ENCODE peak calls at places on chromosomes 5 and 9, in nine cellular contexts. One of them, this sample, is unnamed.
A peak's percentile ranks its signal among the peaks of the same experiment; 100 is the strongest.

GRCh38 chr9:36158122-36158521 is 11.1 kb upstream of the CCIN start:
- DNase-seq in activated naive CD4-positive, alpha-beta T cell treated with anti-CD3 and anti-CD28 coated beads for 36 hours: no peak
- DNase-seq in CD4-positive, alpha-beta T cell: no peak
- DNase-seq in NCI-H1105: no peak
- DNase-seq in kidney glomerular epithelial cell: no peak
- DNase-seq in fibroblast of lung: peak; percentile 35
- DNase-seq in activated CD4-positive, alpha-beta T cell treated with anti-CD3 and anti-CD28 coated beads, Interleukin-2, amount 50 U/mL, for 1 hour: no peak
- DNase-seq in heart right ventricle: no peak
- DNase-seq in ELR: no peak
- DNase-seq in this sample: no peak

GRCh38 chr5:34059997-34060396 is 17.0 kb upstream of the C1QTNF3 start:
- DNase-seq in activated naive CD4-positive, alpha-beta T cell treated with anti-CD3 and anti-CD28 coated beads for 36 hours: no peak
- DNase-seq in activated CD4-positive, alpha-beta T cell treated with anti-CD3 and anti-CD28 coated beads, Interleukin-2, amount 50 U/mL, for 1 hour: no peak
- DNase-seq in fibroblast of lung: no peak
- DNase-seq in CD4-positive, alpha-beta T cell: no peak
- DNase-seq in kidney glomerular epithelial cell: no peak
- DNase-seq in heart right ventricle: no peak
- DNase-seq in ELR: no peak
- DNase-seq in NCI-H1105: no peak
- DNase-seq in this sample: no peak

GRCh38 chr5:139690385-139691274 is 42.5 kb downstream of the CXXC5 start:
- DNase-seq in kidney glomerular epithelial cell: no peak
- DNase-seq in activated CD4-positive, alpha-beta T cell treated with anti-CD3 and anti-CD28 coated beads, Interleukin-2, amount 50 U/mL, for 1 hour: no peak
- DNase-seq in activated naive CD4-positive, alpha-beta T cell treated with anti-CD3 and anti-CD28 coated beads for 36 hours: no peak
- DNase-seq in ELR: peak; percentile 63
- DNase-seq in heart right ventricle: no peak
- DNase-seq in NCI-H1105: no peak
- DNase-seq in CD4-positive, alpha-beta T cell: no peak
- DNase-seq in fibroblast of lung: peak; percentile 77
- DNase-seq in this sample: no peak

GRCh38 chr5:449151-449550 is 6.2 kb downstream of the EXOC3 start:
- DNase-seq in ELR: no peak
- DNase-seq in heart right ventricle: no peak
- DNase-seq in fibroblast of lung: no peak
- DNase-seq in activated naive CD4-positive, alpha-beta T cell treated with anti-CD3 and anti-CD28 coated beads for 36 hours: no peak
- DNase-seq in activated CD4-positive, alpha-beta T cell treated with anti-CD3 and anti-CD28 coated beads, Interleukin-2, amount 50 U/mL, for 1 hour: no peak
- DNase-seq in kidney glomerular epithelial cell: no peak
- DNase-seq in NCI-H1105: no peak
- DNase-seq in CD4-positive, alpha-beta T cell: no peak
- DNase-seq in this sample: no peak

GRCh38 chr5:22560115-22560514 is 293.0 kb downstream of the CDH12 start:
- DNase-seq in kidney glomerular epithelial cell: no peak
- DNase-seq in activated CD4-positive, alpha-beta T cell treated with anti-CD3 and anti-CD28 coated beads, Interleukin-2, amount 50 U/mL, for 1 hour: no peak
- DNase-seq in CD4-positive, alpha-beta T cell: no peak
- DNase-seq in NCI-H1105: no peak
- DNase-seq in activated naive CD4-positive, alpha-beta T cell treated with anti-CD3 and anti-CD28 coated beads for 36 hours: no peak
- DNase-seq in ELR: peak; percentile 41
- DNase-seq in heart right ventricle: no peak
- DNase-seq in fibroblast of lung: peak; percentile 82
- DNase-seq in this sample: no peak

GRCh38 chr9:134303601-134304000 is 22.7 kb upstream of the RXRA start:
- DNase-seq in NCI-H1105: no peak
- DNase-seq in kidney glomerular epithelial cell: no peak
- DNase-seq in activated naive CD4-positive, alpha-beta T cell treated with anti-CD3 and anti-CD28 coated beads for 36 hours: no peak
- DNase-seq in heart right ventricle: peak; percentile 5
- DNase-seq in ELR: no peak
- DNase-seq in fibroblast of lung: no peak
- DNase-seq in activated CD4-positive, alpha-beta T cell treated with anti-CD3 and anti-CD28 coated beads, Interleukin-2, amount 50 U/mL, for 1 hour: no peak
- DNase-seq in CD4-positive, alpha-beta T cell: no peak
- DNase-seq in this sample: no peak

GRCh38 chr9:93020785-93021670 is 37.5 kb upstream of the SUSD3 start:
- DNase-seq in ELR: no peak
- DNase-seq in heart right ventricle: no peak
- DNase-seq in CD4-positive, alpha-beta T cell: peak; percentile 32
- DNase-seq in kidney glomerular epithelial cell: no peak
- DNase-seq in activated naive CD4-positive, alpha-beta T cell treated with anti-CD3 and anti-CD28 coated beads for 36 hours: peak; percentile 75
- DNase-seq in fibroblast of lung: peak; percentile 7
- DNase-seq in NCI-H1105: no peak
- DNase-seq in activated CD4-positive, alpha-beta T cell treated with anti-CD3 and anti-CD28 coated beads, Interleukin-2, amount 50 U/mL, for 1 hour: peak; percentile 64
- DNase-seq in this sample: no peak

GRCh38 chr5:94698189-94698588 is 79.7 kb downstream of the SLF1 start:
- DNase-seq in CD4-positive, alpha-beta T cell: no peak
- DNase-seq in activated CD4-positive, alpha-beta T cell treated with anti-CD3 and anti-CD28 coated beads, Interleukin-2, amount 50 U/mL, for 1 hour: no peak
- DNase-seq in heart right ventricle: no peak
- DNase-seq in activated naive CD4-positive, alpha-beta T cell treated with anti-CD3 and anti-CD28 coated beads for 36 hours: no peak
- DNase-seq in NCI-H1105: no peak
- DNase-seq in fibroblast of lung: no peak
- DNase-seq in kidney glomerular epithelial cell: no peak
- DNase-seq in ELR: no peak
- DNase-seq in this sample: no peak

GRCh38 chr5:1748845-1749244 is 50.8 kb downstream of the MRPL36 start:
- DNase-seq in activated CD4-positive, alpha-beta T cell treated with anti-CD3 and anti-CD28 coated beads, Interleukin-2, amount 50 U/mL, for 1 hour: no peak
- DNase-seq in activated naive CD4-positive, alpha-beta T cell treated with anti-CD3 and anti-CD28 coated beads for 36 hours: no peak
- DNase-seq in kidney glomerular epithelial cell: no peak
- DNase-seq in heart right ventricle: no peak
- DNase-seq in NCI-H1105: no peak
- DNase-seq in ELR: no peak
- DNase-seq in fibroblast of lung: no peak
- DNase-seq in CD4-positive, alpha-beta T cell: no peak
- DNase-seq in this sample: no peak

GRCh38 chr5:178526796-178527457 is 63.3 kb downstream of the COL23A1 start:
- DNase-seq in CD4-positive, alpha-beta T cell: no peak
- DNase-seq in activated naive CD4-positive, alpha-beta T cell treated with anti-CD3 and anti-CD28 coated beads for 36 hours: no peak
- DNase-seq in fibroblast of lung: no peak
- DNase-seq in kidney glomerular epithelial cell: no peak
- DNase-seq in activated CD4-positive, alpha-beta T cell treated with anti-CD3 and anti-CD28 coated beads, Interleukin-2, amount 50 U/mL, for 1 hour: no peak
- DNase-seq in heart right ventricle: no peak
- DNase-seq in NCI-H1105: no peak
- DNase-seq in ELR: no peak
- DNase-seq in this sample: no peak

GRCh38 chr9:82148849-82149544 is 160.4 kb downstream of the SPATA31D1 start:
- DNase-seq in activated CD4-positive, alpha-beta T cell treated with anti-CD3 and anti-CD28 coated beads, Interleukin-2, amount 50 U/mL, for 1 hour: no peak
- DNase-seq in activated naive CD4-positive, alpha-beta T cell treated with anti-CD3 and anti-CD28 coated beads for 36 hours: no peak
- DNase-seq in ELR: no peak
- DNase-seq in heart right ventricle: no peak
- DNase-seq in CD4-positive, alpha-beta T cell: no peak
- DNase-seq in kidney glomerular epithelial cell: no peak
- DNase-seq in NCI-H1105: no peak
- DNase-seq in fibroblast of lung: peak; percentile 98
- DNase-seq in this sample: no peak

GRCh38 chr5:14870347-14871083 is 1.1 kb downstream of the ANKH start:
- DNase-seq in NCI-H1105: no peak
- DNase-seq in kidney glomerular epithelial cell: no peak
- DNase-seq in CD4-positive, alpha-beta T cell: peak; percentile 32
- DNase-seq in activated naive CD4-positive, alpha-beta T cell treated with anti-CD3 and anti-CD28 coated beads for 36 hours: peak; percentile 75
- DNase-seq in activated CD4-positive, alpha-beta T cell treated with anti-CD3 and anti-CD28 coated beads, Interleukin-2, amount 50 U/mL, for 1 hour: peak; percentile 78
- DNase-seq in fibroblast of lung: no peak
- DNase-seq in ELR: peak; percentile 20
- DNase-seq in heart right ventricle: peak; percentile 39
- DNase-seq in this sample: peak; percentile 37

GRCh38 chr5:16492398-16493175 is 27.0 kb upstream of the ZNF622 start:
- DNase-seq in heart right ventricle: peak; percentile 34
- DNase-seq in activated naive CD4-positive, alpha-beta T cell treated with anti-CD3 and anti-CD28 coated beads for 36 hours: no peak
- DNase-seq in NCI-H1105: no peak
- DNase-seq in kidney glomerular epithelial cell: peak; percentile 73
- DNase-seq in CD4-positive, alpha-beta T cell: no peak
- DNase-seq in activated CD4-positive, alpha-beta T cell treated with anti-CD3 and anti-CD28 coated beads, Interleukin-2, amount 50 U/mL, for 1 hour: no peak
- DNase-seq in ELR: peak; percentile 74
- DNase-seq in fibroblast of lung: peak; percentile 71
- DNase-seq in this sample: peak; percentile 35

GRCh38 chr5:97231025-97231636 is 48.1 kb upstream of the RIOK2 start:
- DNase-seq in fibroblast of lung: peak; percentile 71
- DNase-seq in activated CD4-positive, alpha-beta T cell treated with anti-CD3 and anti-CD28 coated beads, Interleukin-2, amount 50 U/mL, for 1 hour: no peak
- DNase-seq in activated naive CD4-positive, alpha-beta T cell treated with anti-CD3 and anti-CD28 coated beads for 36 hours: peak; percentile 55
- DNase-seq in kidney glomerular epithelial cell: peak; percentile 57
- DNase-seq in CD4-positive, alpha-beta T cell: no peak
- DNase-seq in NCI-H1105: peak; percentile 8
- DNase-seq in ELR: peak; percentile 85
- DNase-seq in heart right ventricle: no peak
- DNase-seq in this sample: peak; percentile 34

GRCh38 chr5:122170630-122171029 is 41.3 kb downstream of the ZNF474 start:
- DNase-seq in ELR: peak; percentile 88
- DNase-seq in activated naive CD4-positive, alpha-beta T cell treated with anti-CD3 and anti-CD28 coated beads for 36 hours: no peak
- DNase-seq in NCI-H1105: no peak
- DNase-seq in kidney glomerular epithelial cell: peak; percentile 26
- DNase-seq in CD4-positive, alpha-beta T cell: no peak
- DNase-seq in heart right ventricle: no peak
- DNase-seq in activated CD4-positive, alpha-beta T cell treated with anti-CD3 and anti-CD28 coated beads, Interleukin-2, amount 50 U/mL, for 1 hour: no peak
- DNase-seq in fibroblast of lung: peak; percentile 82
- DNase-seq in this sample: no peak

GRCh38 chr5:170467000-170467707 is 36.7 kb upstream of the KCNIP1 start:
- DNase-seq in activated CD4-positive, alpha-beta T cell treated with anti-CD3 and anti-CD28 coated beads, Interleukin-2, amount 50 U/mL, for 1 hour: no peak
- DNase-seq in NCI-H1105: no peak
- DNase-seq in ELR: peak; percentile 91
- DNase-seq in CD4-positive, alpha-beta T cell: no peak
- DNase-seq in activated naive CD4-positive, alpha-beta T cell treated with anti-CD3 and anti-CD28 coated beads for 36 hours: peak; percentile 77
- DNase-seq in fibroblast of lung: peak; percentile 93
- DNase-seq in kidney glomerular epithelial cell: peak; percentile 74
- DNase-seq in heart right ventricle: no peak
- DNase-seq in this sample: no peak

GRCh38 chr5:116518423-116518822 is 56.2 kb downstream of the SEMA6A start:
- DNase-seq in heart right ventricle: no peak
- DNase-seq in fibroblast of lung: no peak
- DNase-seq in NCI-H1105: no peak
- DNase-seq in activated CD4-positive, alpha-beta T cell treated with anti-CD3 and anti-CD28 coated beads, Interleukin-2, amount 50 U/mL, for 1 hour: no peak
- DNase-seq in CD4-positive, alpha-beta T cell: no peak
- DNase-seq in activated naive CD4-positive, alpha-beta T cell treated with anti-CD3 and anti-CD28 coated beads for 36 hours: no peak
- DNase-seq in kidney glomerular epithelial cell: no peak
- DNase-seq in ELR: no peak
- DNase-seq in this sample: no peak

GRCh38 chr5:177270653-177271052 is 32.9 kb downstream of the RAB24 start:
- DNase-seq in kidney glomerular epithelial cell: no peak
- DNase-seq in CD4-positive, alpha-beta T cell: no peak
- DNase-seq in fibroblast of lung: no peak
- DNase-seq in activated naive CD4-positive, alpha-beta T cell treated with anti-CD3 and anti-CD28 coated beads for 36 hours: no peak
- DNase-seq in NCI-H1105: no peak
- DNase-seq in heart right ventricle: no peak
- DNase-seq in ELR: no peak
- DNase-seq in activated CD4-positive, alpha-beta T cell treated with anti-CD3 and anti-CD28 coated beads, Interleukin-2, amount 50 U/mL, for 1 hour: no peak
- DNase-seq in this sample: no peak

GRCh38 chr9:87675906-87676515 is 49.9 kb upstream of the CTSL start:
- DNase-seq in heart right ventricle: no peak
- DNase-seq in ELR: no peak
- DNase-seq in CD4-positive, alpha-beta T cell: no peak
- DNase-seq in kidney glomerular epithelial cell: no peak
- DNase-seq in activated CD4-positive, alpha-beta T cell treated with anti-CD3 and anti-CD28 coated beads, Interleukin-2, amount 50 U/mL, for 1 hour: no peak
- DNase-seq in activated naive CD4-positive, alpha-beta T cell treated with anti-CD3 and anti-CD28 coated beads for 36 hours: no peak
- DNase-seq in NCI-H1105: no peak
- DNase-seq in fibroblast of lung: no peak
- DNase-seq in this sample: no peak